ENCODE peak calls at places on chromosomes 4 and X, in six cellular contexts. One of them, this sample, is unnamed.

GRCh38 chr4:24991015-24991414 is 39.7 kb downstream of the LGI2 start:
- DNase-seq in mesendoderm: no peak
- DNase-seq in H1: no peak
- DNase-seq in IMR-90: peak
- DNase-seq in neuronal stem cell: no peak
- DNase-seq in H9: no peak
- DNase-seq in this sample: no peak

GRCh38 chr4:71713611-71714203 is 70.2 kb downstream of the GC start:
- DNase-seq in H9: no peak
- DNase-seq in neuronal stem cell: no peak
- DNase-seq in H1: no peak
- DNase-seq in mesendoderm: peak
- DNase-seq in IMR-90: peak
- DNase-seq in this sample: peak

GRCh38 chr4:77582716-77583115 is 22.9 kb upstream of the CXCL13 start:
- DNase-seq in mesendoderm: no peak
- DNase-seq in H1: no peak
- DNase-seq in H9: no peak
- DNase-seq in neuronal stem cell: no peak
- DNase-seq in IMR-90: no peak
- DNase-seq in this sample: peak

GRCh38 chrX:115696939-115697338 is 136.0 kb downstream of the PLS3 start:
- DNase-seq in H1: no peak
- DNase-seq in IMR-90: no peak
- DNase-seq in mesendoderm: no peak
- DNase-seq in H9: no peak
- DNase-seq in neuronal stem cell: no peak
- DNase-seq in this sample: no peak

GRCh38 chrX:123959281-123960063 is 2.0 kb upstream of the STAG2 start:
- DNase-seq in IMR-90: no peak
- DNase-seq in mesendoderm: peak
- DNase-seq in H1: no peak
- DNase-seq in H9: no peak
- DNase-seq in neuronal stem cell: peak
- DNase-seq in this sample: peak

GRCh38 chr4:3360741-3361140 is 67.9 kb downstream of the RGS12 start:
- DNase-seq in H1: peak
- DNase-seq in IMR-90: no peak
- DNase-seq in mesendoderm: no peak
- DNase-seq in neuronal stem cell: no peak
- DNase-seq in H9: no peak
- DNase-seq in this sample: peak

GRCh38 chrX:121389976-121390709 is 342.7 kb downstream of the GLUD2 start:
- DNase-seq in H1: no peak
- DNase-seq in H9: no peak
- DNase-seq in IMR-90: no peak
- DNase-seq in mesendoderm: no peak
- DNase-seq in neuronal stem cell: no peak
- DNase-seq in this sample: peak

GRCh38 chr4:143397887-143398286 is 61.2 kb downstream of the GAB1 start:
- DNase-seq in neuronal stem cell: no peak
- DNase-seq in IMR-90: peak
- DNase-seq in mesendoderm: no peak
- DNase-seq in H1: no peak
- DNase-seq in H9: no peak
- DNase-seq in this sample: no peak

GRCh38 chrX:136767104-136767941 is 13.4 kb downstream of the ARHGEF6 start:
- DNase-seq in H9: peak
- DNase-seq in IMR-90: peak
- DNase-seq in neuronal stem cell: peak
- DNase-seq in mesendoderm: peak
- DNase-seq in H1: peak
- DNase-seq in this sample: peak

DNA sequence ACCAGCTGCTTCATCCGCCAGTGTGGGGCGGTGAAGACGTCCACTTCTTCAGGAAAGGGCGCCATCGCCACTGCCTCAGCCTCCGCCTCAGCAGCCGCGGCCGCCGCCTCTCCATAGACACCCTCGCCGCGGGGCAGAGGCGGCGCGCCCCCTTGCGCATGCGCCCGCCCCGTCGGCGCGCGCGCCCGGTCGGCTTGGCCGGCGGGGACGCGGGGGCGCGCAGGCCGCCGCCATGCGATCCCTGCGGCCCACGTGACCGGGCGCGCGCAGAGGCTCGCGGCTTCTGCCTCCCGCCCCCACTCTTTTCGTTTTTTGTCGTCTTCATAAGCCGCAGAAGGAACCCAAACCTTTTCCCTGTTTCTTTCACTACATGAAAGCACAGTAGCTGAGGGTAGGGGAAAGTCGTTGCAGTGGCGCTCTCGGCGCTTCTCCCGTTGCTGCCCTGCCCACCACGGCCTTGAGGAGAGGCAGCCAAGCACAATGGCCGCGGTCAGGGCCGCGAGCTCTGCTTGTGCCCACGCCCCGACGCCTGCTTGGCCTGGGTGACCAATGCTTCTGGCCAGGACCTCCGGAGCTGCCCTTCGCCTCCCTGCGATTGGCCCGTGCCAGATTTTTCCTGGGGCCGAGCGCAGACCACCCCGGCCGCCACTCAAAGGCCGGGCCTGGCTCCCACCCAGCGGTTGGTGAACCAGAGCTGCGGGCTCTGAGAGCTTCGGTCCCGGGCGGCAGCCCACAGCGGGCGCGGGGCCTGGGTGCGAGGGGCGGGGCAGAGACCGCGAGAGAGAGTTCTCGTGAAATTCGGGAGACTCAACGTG is at the start of gene FBXL5:
- DNase-seq in H1: peak
- DNase-seq in IMR-90: peak
- DNase-seq in H9: peak
- DNase-seq in neuronal stem cell: peak
- DNase-seq in mesendoderm: peak
- DNase-seq in this sample: peak
- H3K23ac ChIP-seq in H1: peak
- H3K23ac ChIP-seq in IMR-90: peak
- H3K23ac ChIP-seq in H9: no peak
- H3K23ac ChIP-seq in neuronal stem cell: peak
- H3K23ac ChIP-seq in mesendoderm: peak
- H3K23ac ChIP-seq in this sample: peak

DNA sequence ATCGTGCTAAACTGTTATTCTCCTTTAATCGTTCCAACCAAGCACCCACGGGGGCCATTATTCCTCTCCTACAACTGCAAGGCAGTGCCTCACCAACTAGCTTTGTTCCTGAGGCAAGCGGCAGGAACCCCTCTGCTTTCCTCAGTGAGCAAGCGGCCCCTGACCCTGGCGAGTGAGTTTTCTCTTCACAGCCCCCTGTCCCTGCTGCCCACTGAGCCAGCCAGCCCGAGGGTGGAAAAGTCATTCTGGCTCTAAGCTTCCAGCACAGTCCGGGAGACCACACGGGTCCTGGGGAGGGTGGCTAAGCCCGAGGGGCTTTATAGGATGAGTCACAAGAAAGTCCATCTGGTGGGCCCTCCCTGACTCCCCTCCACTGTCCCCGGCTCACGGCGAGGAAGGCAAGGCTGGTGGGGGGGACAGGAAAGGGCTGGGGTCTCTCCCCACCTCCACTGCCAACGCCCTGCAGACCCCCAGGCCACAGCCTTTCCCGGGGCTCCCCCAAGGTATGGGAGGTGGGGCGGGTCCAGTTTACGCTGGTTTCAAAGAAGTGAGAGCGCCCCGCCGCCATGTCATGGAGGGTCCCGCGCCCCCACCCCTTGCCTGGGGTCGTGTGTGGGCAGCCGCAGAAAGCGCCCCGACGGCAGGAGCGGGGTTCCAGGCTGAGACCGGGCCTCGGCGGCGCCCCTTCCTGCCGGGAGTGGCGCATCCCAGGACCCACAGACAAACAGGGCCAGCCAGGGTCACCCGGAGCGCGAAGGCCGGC is 45.0 kb downstream of the CPLX1 start:
- DNase-seq in mesendoderm: no peak
- DNase-seq in IMR-90: peak
- DNase-seq in H1: no peak
- DNase-seq in neuronal stem cell: no peak
- DNase-seq in H9: no peak
- DNase-seq in this sample: no peak
- H3K23ac ChIP-seq in mesendoderm: peak
- H3K23ac ChIP-seq in IMR-90: peak
- H3K23ac ChIP-seq in H1: no peak
- H3K23ac ChIP-seq in neuronal stem cell: peak
- H3K23ac ChIP-seq in H9: no peak
- H3K23ac ChIP-seq in this sample: no peak

GRCh38 chr4:165328101-165328425 is 594 bp downstream of the MSMO1 start:
- DNase-seq in IMR-90: no peak
- DNase-seq in mesendoderm: no peak
- DNase-seq in H9: no peak
- DNase-seq in H1: no peak
- DNase-seq in neuronal stem cell: no peak
- DNase-seq in this sample: peak
- H3K23ac ChIP-seq in IMR-90: peak
- H3K23ac ChIP-seq in mesendoderm: peak
- H3K23ac ChIP-seq in H9: peak
- H3K23ac ChIP-seq in H1: no peak
- H3K23ac ChIP-seq in neuronal stem cell: no peak
- H3K23ac ChIP-seq in this sample: no peak

DNA sequence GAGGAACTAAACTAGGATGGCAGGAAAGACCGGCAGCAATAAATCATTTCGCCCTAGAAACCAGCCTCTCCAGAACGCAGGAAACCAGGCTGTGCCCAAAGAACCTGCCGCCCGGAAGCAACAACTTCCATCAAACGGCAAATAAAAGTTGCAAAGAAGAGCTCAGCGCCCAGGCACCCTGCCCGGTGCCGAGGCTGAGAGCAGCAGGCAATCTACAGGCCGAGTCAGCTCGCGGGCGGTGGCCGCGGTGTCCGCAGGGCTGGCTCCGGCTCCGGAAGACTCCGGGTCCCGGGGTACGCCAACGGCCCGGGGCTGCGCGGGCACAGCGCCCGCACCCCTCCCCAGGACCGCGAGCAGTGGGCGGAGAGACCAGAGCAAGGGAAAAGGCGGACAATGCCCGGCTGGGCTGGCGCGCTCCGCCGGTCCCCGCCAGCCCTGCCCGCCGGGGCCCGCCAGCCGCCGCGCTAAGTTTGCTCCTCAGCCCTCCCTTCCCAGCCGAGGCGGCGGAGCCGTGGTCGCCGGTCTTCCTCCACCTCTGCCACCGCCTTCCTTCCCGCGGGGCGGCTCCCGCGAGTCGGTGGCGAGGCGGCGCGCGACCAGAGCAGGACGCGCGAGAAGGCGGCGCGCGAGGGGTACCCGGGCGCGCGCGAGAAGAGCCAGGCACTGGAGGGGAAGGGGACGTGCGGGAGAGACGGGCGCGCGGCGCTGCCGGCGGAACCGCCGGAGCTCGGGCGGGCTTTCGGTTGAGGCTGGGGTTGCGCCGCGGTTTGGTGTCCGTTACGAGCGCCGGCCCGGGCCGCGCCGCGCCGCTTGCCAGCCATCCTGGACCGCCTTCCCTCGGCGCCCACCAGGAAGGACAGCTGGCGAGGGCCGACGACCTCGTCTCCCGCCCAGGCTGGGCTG is 733 bp downstream of the FRYL start:
- DNase-seq in IMR-90: peak
- DNase-seq in neuronal stem cell: peak
- DNase-seq in H9: peak
- DNase-seq in H1: peak
- DNase-seq in mesendoderm: peak
- DNase-seq in this sample: peak
- H3K23ac ChIP-seq in IMR-90: peak
- H3K23ac ChIP-seq in neuronal stem cell: peak
- H3K23ac ChIP-seq in H9: no peak
- H3K23ac ChIP-seq in H1: no peak
- H3K23ac ChIP-seq in mesendoderm: peak
- H3K23ac ChIP-seq in this sample: no peak

This sample was measured in trophoblast cell.